ENCODE peak calls at places on chromosomes 11 and 22, in eight cellular contexts. T, C, P, V, G, Q, D and K are unnamed samples.

GRCh38 chr11:16180868-16181267 is 175.5 kb downstream of the SOX6 start:
- DNase-seq in T (no peak), C (no peak), P (no peak), V (no peak), G (no peak), Q (no peak), D (no peak), K (no peak)

GRCh38 chr11:91871048-91871447 is 353.6 kb upstream of the FAT3 start:
- DNase-seq in T (no peak), C (no peak), P (no peak), V (no peak), G (no peak), Q (no peak), D (no peak), K (no peak)

GRCh38 chr11:22976146-22976545 is 115.9 kb upstream of the CCDC179 start:
- DNase-seq in T (no peak), C (peak), P (no peak), V (peak), G (no peak), Q (no peak), D (no peak), K (no peak)

GRCh38 chr11:82701847-82702520 is 31.7 kb downstream of the FAM181B start:
- DNase-seq in T (peak), C (peak), P (no peak), V (peak), G (no peak), Q (no peak), D (peak), K (no peak)

GRCh38 chr11:57477507-57478189 is 17.3 kb downstream of the RTN4RL2 start:
- DNase-seq in T (no peak), C (no peak), P (no peak), V (no peak), G (no peak), Q (no peak), D (peak), K (no peak)

GRCh38 chr11:116605543-116605942 is 167.2 kb downstream of the BUD13 start:
- DNase-seq in T (peak), C (peak), P (peak), V (peak), G (no peak), Q (no peak), D (peak), K (peak)

GRCh38 chr22:35126993-35127392 is 61.0 kb downstream of the ISX start:
- DNase-seq in T (no peak), C (no peak), P (peak), V (no peak), G (peak), Q (no peak), D (no peak), K (no peak)

GRCh38 chr22:42983470-42983869 is 31.5 kb downstream of the PACSIN2 start:
- DNase-seq in T (no peak), C (no peak), P (no peak), V (no peak), G (no peak), Q (no peak), D (no peak), K (no peak)

GRCh38 chr22:50308986-50309600 is 1.6 kb upstream of the PLXNB2 start:
- DNase-seq in T (no peak), C (no peak), P (no peak), V (no peak), G (peak), Q (no peak), D (no peak), K (no peak)

GRCh38 chr11:6468712-6469495 is 4.8 kb downstream of the TRIM3 start:
- DNase-seq in T (peak), C (peak), P (peak), V (peak), G (peak), Q (peak), D (peak), K (peak)

GRCh38 chr11:68677432-68677831 is 6.9 kb upstream of the GAL start:
- DNase-seq in T (no peak), C (peak), P (no peak), V (peak), G (no peak), Q (no peak), D (no peak), K (no peak)

GRCh38 chr11:102118937-102119336 is 8.7 kb downstream of the YAP1 start:
- DNase-seq in T (peak), C (peak), P (no peak), V (no peak), G (no peak), Q (no peak), D (no peak), K (no peak)

GRCh38 chr11:20134991-20135736 is 25.1 kb downstream of the DBX1 start:
- DNase-seq in T (no peak), C (no peak), P (no peak), V (no peak), G (no peak), Q (no peak), D (no peak), K (no peak)

GRCh38 chr11:12765428-12765827 is 91.2 kb downstream of the TEAD1 start:
- DNase-seq in T (no peak), C (no peak), P (no peak), V (no peak), G (no peak), Q (no peak), D (peak), K (no peak)

GRCh38 chr22:38729946-38730345 is 24.2 kb downstream of the GTPBP1 start:
- DNase-seq in T (no peak), C (no peak), P (no peak), V (no peak), G (no peak), Q (no peak), D (no peak), K (no peak)

GRCh38 chr22:38727123-38727522 is 21.4 kb downstream of the GTPBP1 start:
- DNase-seq in T (no peak), C (no peak), P (no peak), V (no peak), G (no peak), Q (no peak), D (no peak), K (no peak)

GRCh38 chr22:38728899-38729796 is 23.4 kb downstream of the GTPBP1 start:
- DNase-seq in T (no peak), C (no peak), P (no peak), V (no peak), G (no peak), Q (no peak), D (no peak), K (no peak)

GRCh38 chr22:38725900-38726655 is 20.3 kb downstream of the GTPBP1 start:
- DNase-seq in T (no peak), C (no peak), P (no peak), V (no peak), G (no peak), Q (no peak), D (no peak), K (no peak)

DNA sequence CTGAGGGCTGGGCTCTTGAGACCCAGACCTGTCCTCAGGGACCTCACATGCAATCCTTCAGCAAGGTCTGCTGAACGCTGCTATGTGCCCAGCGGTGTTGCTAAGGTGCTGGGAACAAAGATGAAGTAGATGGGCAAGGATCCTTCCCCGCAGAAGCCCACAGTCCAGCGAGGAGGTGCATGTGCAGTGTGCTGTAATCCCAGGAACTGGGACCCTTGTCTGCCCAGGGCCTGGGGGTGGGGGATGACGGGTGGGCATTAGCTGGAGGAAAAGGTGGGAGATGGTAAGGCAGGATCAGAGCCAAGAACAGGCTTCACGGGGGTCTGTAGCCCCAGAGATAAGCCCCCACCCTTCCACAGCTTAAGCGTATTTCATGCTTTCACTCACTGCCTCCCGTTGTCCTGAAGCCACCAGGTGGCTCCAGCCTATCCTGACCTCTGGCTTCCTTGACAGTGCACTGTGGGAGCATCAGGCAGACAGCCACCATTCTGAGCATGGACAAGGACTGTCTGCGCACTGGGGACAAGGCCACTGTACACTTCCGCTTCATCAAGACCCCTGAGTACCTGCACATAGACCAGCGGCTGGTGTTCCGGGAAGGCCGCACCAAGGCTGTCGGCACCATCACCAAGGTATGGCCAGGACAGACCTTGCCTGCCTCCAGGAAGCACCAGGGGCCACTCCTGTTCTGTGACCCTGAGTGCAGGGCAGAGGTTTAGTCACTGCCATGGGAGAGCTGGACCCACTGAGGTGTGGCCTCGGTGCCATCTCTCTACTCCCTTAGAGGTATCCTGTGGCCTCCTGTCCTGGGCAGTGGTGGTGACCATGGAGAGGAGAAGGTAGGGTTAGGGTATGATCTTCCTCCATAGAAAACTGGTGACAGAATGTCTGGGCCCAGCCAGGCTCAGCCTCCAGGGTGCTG is 22.0 kb downstream of the GTPBP1 start:
- DNase-seq in T (no peak), C (no peak), P (no peak), V (no peak), G (no peak), Q (no peak), D (no peak), K (no peak)
- TF ChIP-seq CTCF in T (no peak), C (no peak), P (no peak), V (no peak), G (no peak), Q (no peak), D (no peak), K (no peak)

DNA sequence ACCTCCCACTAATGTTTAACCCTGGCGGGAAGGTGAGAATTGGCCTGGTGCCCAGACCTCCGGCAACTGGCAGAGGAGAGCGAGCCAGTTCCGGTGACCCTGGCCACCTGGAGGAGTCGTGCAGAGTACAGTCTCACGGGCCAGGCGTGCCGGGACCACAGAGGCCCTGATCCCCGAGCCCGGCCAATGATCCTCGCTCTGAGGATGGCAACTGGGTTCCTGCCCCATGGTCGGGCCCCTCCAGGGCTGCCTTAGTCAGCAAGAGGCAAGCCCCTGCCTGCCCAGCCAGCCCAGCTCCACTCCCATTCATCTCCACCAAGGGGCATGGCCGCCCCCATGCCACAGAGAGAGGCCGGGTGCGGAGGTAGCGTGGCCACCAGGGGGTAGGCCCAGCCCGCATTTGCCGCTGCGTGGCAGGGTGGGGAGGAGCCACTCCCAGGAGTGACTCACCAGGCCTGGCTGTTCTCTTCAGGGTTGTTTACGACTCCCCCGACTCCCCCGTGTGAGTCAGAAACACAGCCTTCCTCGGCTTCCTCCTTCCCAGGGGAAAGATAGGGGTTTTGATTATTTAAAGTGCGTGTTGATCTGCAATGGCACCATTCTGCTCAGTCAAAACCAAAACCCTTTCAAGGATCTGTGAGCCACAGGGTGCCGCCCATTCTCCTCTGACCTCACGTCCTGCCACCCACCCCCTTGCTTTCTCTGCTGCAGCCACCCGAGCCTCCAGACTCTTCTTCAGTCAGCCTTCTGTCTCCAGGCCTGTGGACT is at the start of gene SLC25A45:
- DNase-seq in T (peak), C (peak), P (peak), V (peak), G (peak), Q (peak), D (peak), K (peak)
- TF ChIP-seq CTCF in T (no peak), C (peak), P (peak), V (peak), G (peak), Q (peak), D (peak), K (peak)

GRCh38 chr22:36343720-36344105 is 44.1 kb downstream of the MYH9 start:
- DNase-seq in T (no peak), C (no peak), P (no peak), V (no peak), G (no peak), Q (no peak), D (no peak), K (no peak)

GRCh38 chr22:36340621-36341020 is 47.1 kb downstream of the MYH9 start:
- DNase-seq in T (no peak), C (no peak), P (no peak), V (no peak), G (no peak), Q (no peak), D (no peak), K (no peak)

GRCh38 chr22:36343070-36343719 is 44.6 kb downstream of the MYH9 start:
- DNase-seq in T (no peak), C (no peak), P (no peak), V (no peak), G (no peak), Q (no peak), D (no peak), K (no peak)

GRCh38 chr22:36339171-36340065 is 48.3 kb downstream of the MYH9 start:
- DNase-seq in T (no peak), C (no peak), P (no peak), V (peak), G (no peak), Q (no peak), D (no peak), K (no peak)

DNA sequence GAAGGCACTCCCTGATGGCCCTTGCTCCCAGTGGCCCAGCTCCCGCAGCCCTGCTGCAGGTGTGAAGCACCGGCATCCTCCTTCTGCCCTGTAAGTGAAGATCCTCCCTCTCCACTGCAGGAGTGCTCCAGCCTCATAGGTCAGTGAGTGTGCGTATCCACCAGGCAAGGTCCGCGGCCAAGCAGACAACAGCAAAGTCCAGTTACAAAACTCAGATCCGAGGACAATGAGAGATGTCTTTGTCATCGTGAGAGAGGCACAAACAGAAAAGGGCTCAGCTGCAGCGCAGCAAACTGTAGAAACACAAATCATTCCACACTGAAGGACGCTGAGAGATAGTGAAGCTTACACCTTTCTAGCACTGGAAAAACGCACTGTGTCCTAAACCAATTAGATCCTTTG is 46.1 kb downstream of the MYH9 start:
- DNase-seq in T (no peak), C (no peak), P (no peak), V (no peak), G (no peak), Q (no peak), D (no peak), K (no peak)
- TF ChIP-seq CTCF in T (no peak), C (no peak), P (no peak), V (no peak), G (no peak), Q (no peak), D (no peak), K (no peak)

DNA sequence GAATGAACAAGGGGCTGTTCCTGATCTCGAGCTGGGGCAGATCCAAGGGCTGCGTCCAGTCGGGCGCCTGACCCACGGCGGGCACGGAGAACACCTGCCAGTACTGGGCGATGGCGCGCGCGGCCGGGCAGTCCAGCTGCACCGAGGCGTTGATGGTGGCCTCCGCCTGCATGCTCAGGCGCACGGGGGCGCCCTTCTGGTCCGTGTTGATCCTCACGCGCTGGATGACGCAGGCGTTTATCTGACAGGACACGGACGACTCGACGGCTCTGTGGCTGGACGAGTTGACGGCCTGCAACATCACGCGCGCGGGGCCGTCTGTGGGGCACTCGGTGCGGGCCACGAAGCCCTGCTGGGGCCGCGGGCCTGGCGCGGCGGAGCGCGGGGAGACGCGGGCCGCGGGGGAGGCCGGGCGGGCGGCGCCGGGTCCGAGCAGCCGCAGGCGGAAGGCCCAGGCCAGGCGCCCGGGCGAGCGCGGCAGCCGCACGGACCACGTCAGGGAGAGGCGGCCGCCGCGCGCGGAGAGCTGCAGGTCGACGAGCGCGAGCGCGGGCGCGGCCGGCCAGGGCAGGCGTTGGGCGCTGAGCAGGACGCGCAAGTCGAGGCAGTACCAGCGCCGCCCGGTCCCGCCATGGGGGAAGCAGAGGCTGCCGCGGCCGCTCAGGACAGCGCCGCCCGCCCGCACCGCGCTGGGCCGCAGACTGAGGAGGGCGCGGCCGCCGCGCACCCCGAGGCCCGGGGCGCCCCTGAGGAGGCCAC is 515 bp downstream of the PKDREJ start:
- DNase-seq in T (peak), C (no peak), P (no peak), V (peak), G (no peak), Q (no peak), D (peak), K (no peak)
- TF ChIP-seq CTCF in T (peak), C (no peak), P (no peak), V (peak), G (no peak), Q (no peak), D (peak), K (peak)

DNA sequence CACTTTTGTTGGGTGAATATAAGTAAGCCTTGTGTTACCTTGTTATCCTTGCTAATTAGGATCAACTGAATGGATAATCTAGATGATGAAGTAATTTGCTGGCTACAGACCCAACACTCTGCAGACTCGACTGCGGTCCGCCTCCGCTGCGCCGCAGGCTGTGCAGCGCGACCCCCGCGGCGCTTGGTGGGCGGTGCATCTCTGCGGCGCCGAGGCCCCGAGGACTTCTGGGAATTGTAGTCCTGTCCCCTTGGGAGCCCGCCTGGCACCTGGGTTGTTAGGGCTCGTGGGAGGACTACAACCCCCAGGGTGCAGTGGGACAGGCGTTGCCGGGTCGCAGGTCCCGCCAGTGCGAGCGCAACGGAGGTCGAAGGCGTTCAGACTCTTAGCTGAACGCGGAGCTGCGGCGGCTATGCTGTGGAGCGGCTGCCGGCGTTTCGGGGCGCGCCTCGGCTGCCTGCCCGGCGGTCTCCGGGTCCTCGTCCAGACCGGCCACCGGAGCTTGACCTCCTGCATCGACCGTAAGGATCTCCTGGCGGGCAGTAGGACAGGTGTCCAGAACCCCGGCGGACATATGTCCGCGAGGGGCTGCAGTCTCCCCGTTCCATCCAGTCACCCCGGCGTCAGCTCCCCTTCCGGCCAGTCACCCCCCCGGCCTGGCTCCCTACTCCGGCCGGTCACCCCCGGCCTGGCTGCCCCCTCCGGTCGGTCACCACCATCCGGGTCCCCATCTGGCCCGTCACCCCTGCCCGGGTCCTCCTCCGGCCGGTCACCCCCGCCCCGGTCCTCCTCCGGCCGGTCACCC is at the start of the genes ACAD8 and THYN1:
- DNase-seq in T (peak), C (peak), P (peak), V (peak), G (peak), Q (peak), D (peak), K (peak)
- TF ChIP-seq CTCF in T (no peak), C (no peak), P (no peak), V (no peak), G (peak), Q (no peak), D (peak), K (peak)

GRCh38 chr11:26134481-26135355 is 197.2 kb upstream of the ANO3 start:
- DNase-seq in T (no peak), C (peak), P (no peak), V (peak), G (no peak), Q (no peak), D (peak), K (no peak)
- TF ChIP-seq CTCF in T (no peak), C (no peak), P (peak), V (peak), G (peak), Q (no peak), D (no peak), K (peak)

GRCh38 chr11:93741094-93741881 is at the start of the genes C11orf54 and TAF1D:
- DNase-seq in T (peak), C (peak), P (peak), V (peak), G (peak), Q (peak), D (peak), K (peak)
- TF ChIP-seq CTCF in T (no peak), C (no peak), P (no peak), V (no peak), G (no peak), Q (no peak), D (no peak), K (peak)

GRCh38 chr11:70834984-70835560 is 417.3 kb downstream of the SHANK2 start:
- DNase-seq in T (no peak), C (no peak), P (no peak), V (no peak), G (no peak), Q (no peak), D (no peak), K (no peak)
- TF ChIP-seq CTCF in T (no peak), C (no peak), P (no peak), V (no peak), G (no peak), Q (no peak), D (no peak), K (no peak)

GRCh38 chr11:8309862-8310261 is 46.2 kb upstream of the LMO1 start:
- DNase-seq in T (no peak), C (peak), P (no peak), V (no peak), G (no peak), Q (no peak), D (no peak), K (no peak)
- TF ChIP-seq CTCF in T (no peak), C (no peak), P (no peak), V (no peak), G (no peak), Q (no peak), D (no peak), K (no peak)